ENCODE peak calls at places on chromosomes 16 and 17, in four cellular contexts. I, U, A and F are unnamed samples.

GRCh38 chr17:80319999-80320344 is 59.3 kb downstream of the RNF213 start:
- DNase-seq in I (no peak), U (peak; percentile 30), A (no peak), F (no peak)

GRCh38 chr16:27491894-27492587 is 57.7 kb downstream of the GTF3C1 start:
- DNase-seq in A (no peak), I (no peak), U (no peak), F (no peak)

GRCh38 chr17:68231536-68231935 is 16.3 kb upstream of the AMZ2 start:
- DNase-seq in U (no peak), I (no peak), A (no peak), F (no peak)

GRCh38 chr17:76071497-76072148 is 694 bp downstream of the SRP68 start:
- DNase-seq in I (no peak), A (peak; percentile 54), U (peak; percentile 44), F (no peak)

GRCh38 chr17:8555062-8555461 is 75.5 kb downstream of the MYH10 start:
- DNase-seq in A (no peak), I (no peak), U (no peak), F (no peak)

GRCh38 chr16:20166531-20167235 is 93.0 kb upstream of the GPR139 start:
- DNase-seq in A (peak; percentile 34), U (no peak), I (no peak), F (no peak)

GRCh38 chr16:57185446-57185944 is 344 bp downstream of the PSME3IP1 start:
- DNase-seq in U (peak; percentile 40), I (no peak), A (no peak), F (no peak)

GRCh38 chr17:142102-142661 is 4.8 kb downstream of the SCGB1C2 start:
- DNase-seq in I (no peak), U (no peak), A (no peak), F (peak; percentile 20)

GRCh38 chr16:50583211-50583610 is 35.0 kb downstream of the NKD1 start:
- DNase-seq in U (no peak), A (no peak), I (no peak), F (no peak)

GRCh38 chr17:18033442-18034099 is 5.4 kb downstream of the ATPAF2 start:
- DNase-seq in I (peak; percentile 67), U (peak; percentile 68), A (no peak), F (peak; percentile 83)

GRCh38 chr17:258045-258734 is 76.7 kb upstream of the DOC2B start:
- DNase-seq in A (peak; percentile 32), U (no peak), I (no peak), F (no peak)

GRCh38 chr17:80233202-80233601 is 13.0 kb downstream of the SLC26A11 start:
- DNase-seq in I (no peak), U (no peak), A (no peak), F (no peak)

GRCh38 chr16:69112285-69113129 is 7.1 kb downstream of the HAS3 start:
- DNase-seq in I (no peak), A (peak; percentile 90), U (peak; percentile 80), F (peak; percentile 62)

GRCh38 chr17:49969134-49969759 is at the start of gene DLX4:
- DNase-seq in I (no peak), U (peak; percentile 74), A (peak; percentile 81), F (no peak)

DNA sequence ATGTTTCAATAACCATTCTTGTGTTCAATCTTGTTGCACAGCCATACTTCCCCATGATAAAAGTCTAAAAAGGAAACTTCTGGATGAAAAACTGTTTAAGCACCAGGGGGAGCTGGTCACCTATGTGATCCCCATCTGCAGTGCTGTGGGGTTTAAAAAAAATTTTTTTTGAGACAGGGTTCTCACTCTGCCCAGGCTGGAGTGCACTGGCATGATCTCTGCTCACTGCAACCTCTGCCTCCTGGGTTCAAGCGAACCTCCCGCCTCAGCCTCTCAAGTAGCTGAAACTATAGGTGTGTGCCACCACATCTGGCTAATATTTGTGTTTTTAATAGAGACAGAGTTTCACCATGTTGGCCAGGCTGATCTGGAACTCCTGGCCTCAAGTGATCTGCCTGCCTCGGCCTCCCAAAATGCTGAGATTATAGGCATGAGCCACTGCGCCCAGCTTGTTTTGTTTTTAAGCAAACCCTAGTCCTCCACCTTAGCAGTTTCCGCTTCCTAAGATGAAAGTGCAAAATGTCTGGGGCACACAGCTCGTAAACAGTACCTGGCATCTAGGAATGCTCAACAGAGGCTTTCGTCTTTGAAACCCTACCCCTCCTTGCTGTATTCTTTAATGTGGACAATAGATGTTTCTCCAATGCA is 25.4 kb downstream of the DNAJA2 start:
- DNase-seq in U (peak; percentile 51), I (peak; percentile 32), A (no peak), F (peak; percentile 71)
- TF ChIP-seq CREB1 in U (no peak), I (no peak), A (no peak), F (no peak)

GRCh38 chr16:4111748-4112696 is 4.2 kb downstream of the ADCY9 start:
- DNase-seq in U (no peak), I (no peak), A (no peak), F (peak; percentile 48)

GRCh38 chr16:4109250-4109736 is 6.9 kb downstream of the ADCY9 start:
- DNase-seq in U (no peak), A (no peak), I (no peak), F (peak; percentile 98)

GRCh38 chr16:4113358-4114256 is 2.6 kb downstream of the ADCY9 start:
- DNase-seq in I (no peak), A (no peak), U (no peak), F (peak; percentile 84)

GRCh38 chr16:4110065-4110464 is 6.2 kb downstream of the ADCY9 start:
- DNase-seq in U (no peak), I (no peak), A (no peak), F (no peak)

DNA sequence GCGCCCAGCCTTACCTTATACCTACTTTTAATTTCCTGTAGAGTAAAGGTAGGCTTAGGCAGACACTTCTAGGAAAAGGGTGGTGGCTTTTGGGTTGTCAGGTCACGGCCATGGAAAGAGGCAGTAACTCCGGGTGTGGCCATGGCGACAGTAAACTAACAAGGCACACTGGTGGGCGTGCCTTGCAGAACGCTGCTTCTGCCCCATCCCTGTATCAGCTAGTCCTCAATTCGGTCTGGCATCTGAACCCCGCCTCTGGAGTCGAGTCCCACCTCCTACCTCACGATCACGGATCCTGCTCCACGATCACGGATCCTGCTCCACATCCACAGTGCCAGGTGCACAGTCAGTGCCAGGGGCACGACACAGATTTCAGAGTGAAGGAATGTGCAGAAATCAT is 5.6 kb downstream of the ADCY9 start:
- DNase-seq in A (no peak), I (no peak), U (no peak), F (peak; percentile 59)
- TF ChIP-seq YY1 in A (no peak), I (no peak), U (no peak), F (no peak)

GRCh38 chr16:53893731-53894435 is 189.9 kb downstream of the FTO start:
- DNase-seq in U (no peak), I (no peak), A (no peak), F (no peak)
- TF ChIP-seq CREB1 in U (no peak), I (no peak), A (no peak), F (no peak)

GRCh38 chr17:57628421-57628820 is 116.7 kb downstream of the CCDC182 start:
- DNase-seq in A (no peak), I (no peak), U (no peak), F (no peak)
- TF ChIP-seq YY1 in A (no peak), I (no peak), U (no peak), F (no peak)

GRCh38 chr17:43661699-43662431 is at the start of gene MEOX1:
- DNase-seq in U (no peak), I (peak; percentile 79), A (no peak), F (no peak)
- TF ChIP-seq CREB1 in U (no peak), I (no peak), A (no peak), F (no peak)

DNA sequence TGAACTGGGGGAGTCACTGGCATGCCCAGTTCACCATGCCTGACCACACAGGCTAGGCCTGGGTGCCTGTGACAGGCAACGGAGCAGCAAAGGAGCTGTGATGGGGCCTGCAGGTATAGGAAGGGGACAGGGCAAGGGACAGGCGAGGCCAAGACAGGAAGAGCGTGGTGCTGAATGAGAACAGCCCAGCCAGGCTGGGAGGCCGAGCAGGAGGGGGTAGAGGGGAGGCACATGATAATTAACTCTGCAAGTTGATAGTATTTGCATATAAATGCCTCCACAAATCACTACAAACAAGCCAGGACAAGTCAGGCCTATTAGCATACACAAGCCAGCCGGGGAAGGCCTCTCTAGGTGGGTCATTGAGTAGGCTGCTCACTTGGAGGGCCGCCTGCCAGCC is 7.8 kb downstream of the ZFHX3 start:
- DNase-seq in I (no peak), U (no peak), A (no peak), F (no peak)
- TF ChIP-seq YY1 in I (no peak), U (no peak), A (no peak), F (no peak)